ENCODE peak calls at places on chromosomes 6 and 20, in five cellular contexts. Y is ovary, A is tibial artery, D is psoas muscle, H is tibial nerve. U is an unnamed sample.

GRCh38 chr6:19356692-19357091 is 480.5 kb upstream of the ID4 start:
- DNase-seq in Y (no peak), A (no peak), D (no peak), H (no peak), U (no peak)

GRCh38 chr6:99521557-99522286 is 6.5 kb upstream of the USP45 start:
- DNase-seq in Y (peak), A (peak), D (no peak), H (no peak), U (peak)

GRCh38 chr20:38127011-38127621 is 38.0 kb downstream of the TGM2 start:
- DNase-seq in Y (peak), A (peak), D (peak), H (no peak), U (peak)

GRCh38 chr20:7497985-7498384 is 442.3 kb downstream of the HAO1 start:
- DNase-seq in Y (no peak), A (no peak), D (no peak), H (no peak), U (no peak)

GRCh38 chr20:61875221-61875885 is 190.3 kb downstream of the TAF4 start:
- DNase-seq in Y (no peak), A (no peak), D (no peak), H (no peak), U (peak)

GRCh38 chr6:84193140-84193708 is 34.2 kb downstream of the CEP162 start:
- DNase-seq in Y (no peak), A (no peak), D (no peak), H (no peak), U (no peak)

GRCh38 chr20:9270831-9271230 is 201.9 kb downstream of the PLCB4 start:
- DNase-seq in Y (no peak), A (no peak), D (no peak), H (no peak), U (no peak)

GRCh38 chr6:143397229-143398222 is 53.0 kb downstream of the ADAT2 start:
- DNase-seq in Y (peak), A (peak), D (peak), H (peak), U (peak)

GRCh38 chr6:16273266-16273665 is 34.9 kb downstream of the GMPR start:
- DNase-seq in Y (no peak), A (no peak), D (no peak), H (no peak), U (no peak)

GRCh38 chr6:112665114-112665513 is 318.0 kb downstream of the RFPL4B start:
- DNase-seq in Y (no peak), A (no peak), D (no peak), H (no peak), U (no peak)

GRCh38 chr6:36350681-36351091 is 14.0 kb upstream of the BNIP5 start:
- DNase-seq in Y (peak), A (no peak), D (no peak), H (no peak), U (peak)

GRCh38 chr20:5065489-5066383 is 54.0 kb downstream of the PCNA start:
- DNase-seq in Y (peak), A (peak), D (peak), H (no peak), U (peak)

GRCh38 chr20:6295477-6296256 is 172.8 kb upstream of the FERMT1 start:
- DNase-seq in Y (no peak), A (no peak), D (no peak), H (no peak), U (no peak)

GRCh38 chr6:158500016-158500735 is 59.7 kb upstream of the TMEM181 start:
- DNase-seq in Y (no peak), A (no peak), D (no peak), H (no peak), U (no peak)

GRCh38 chr6:146543940-146544661 is 468 bp downstream of the RAB32 start:
- DNase-seq in Y (no peak), A (peak), D (peak), H (peak), U (peak)

GRCh38 chr20:62900692-62901584 is 25.4 kb downstream of the DIDO1 start:
- DNase-seq in Y (no peak), A (no peak), D (no peak), H (no peak), U (peak)

GRCh38 chr6:86937219-86938079 is at the start of gene HTR1E:
- DNase-seq in Y (peak), A (no peak), D (peak), H (no peak), U (peak)

GRCh38 chr6:86934365-86934764 is 3.0 kb upstream of the HTR1E start:
- DNase-seq in Y (no peak), A (no peak), D (no peak), H (no peak), U (no peak)

GRCh38 chr6:86938814-86939213 is 1.5 kb downstream of the HTR1E start:
- DNase-seq in Y (no peak), A (no peak), D (no peak), H (no peak), U (no peak)

DNA sequence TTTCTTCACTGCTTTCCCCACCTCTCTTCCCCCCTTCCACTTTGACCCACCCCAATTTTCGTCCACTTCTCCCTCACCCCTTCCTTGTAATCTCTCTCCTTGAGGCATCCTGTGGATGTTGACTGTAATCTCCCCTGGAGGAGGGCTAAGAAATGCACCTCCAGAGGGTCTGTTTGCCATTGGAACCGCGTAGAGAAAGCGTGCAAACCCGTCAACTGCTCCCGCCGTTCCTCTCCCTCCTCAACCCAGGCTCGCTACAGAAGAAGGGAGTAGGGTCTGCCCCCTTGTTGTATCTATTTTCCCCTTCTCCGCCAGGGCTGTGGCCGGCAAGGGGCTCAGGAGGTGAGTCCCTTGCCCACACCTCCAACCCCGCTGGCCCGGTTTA is 502 bp upstream of the HTR1E start:
- DNase-seq in Y (no peak), A (no peak), D (no peak), H (no peak), U (no peak)
- TF ChIP-seq CTCF in Y (no peak), A (no peak), D (no peak), H (no peak), U (no peak)

DNA sequence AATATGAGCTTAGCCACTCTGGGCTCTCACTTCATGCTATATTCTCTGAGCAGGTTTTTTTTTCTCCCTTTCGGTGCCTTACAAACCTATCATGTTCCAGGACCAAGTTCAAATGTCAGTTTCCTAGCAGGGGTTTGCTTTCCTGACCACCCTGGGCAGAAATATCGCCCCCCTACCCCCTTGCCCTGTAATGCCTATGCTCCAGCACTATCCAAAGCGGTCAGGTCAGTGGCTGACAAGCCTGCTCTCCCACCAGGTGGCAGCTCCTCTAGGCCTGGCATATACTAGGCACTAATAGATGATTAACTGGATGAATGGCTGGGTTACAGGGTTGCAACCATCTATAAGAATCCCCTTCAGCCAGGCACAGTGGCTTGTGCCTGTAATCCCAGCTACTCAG is 25.7 kb upstream of the AAR2 start:
- DNase-seq in Y (no peak), A (no peak), D (no peak), H (no peak), U (no peak)
- TF ChIP-seq CTCF in Y (no peak), A (no peak), D (no peak), H (no peak), U (peak)

DNA sequence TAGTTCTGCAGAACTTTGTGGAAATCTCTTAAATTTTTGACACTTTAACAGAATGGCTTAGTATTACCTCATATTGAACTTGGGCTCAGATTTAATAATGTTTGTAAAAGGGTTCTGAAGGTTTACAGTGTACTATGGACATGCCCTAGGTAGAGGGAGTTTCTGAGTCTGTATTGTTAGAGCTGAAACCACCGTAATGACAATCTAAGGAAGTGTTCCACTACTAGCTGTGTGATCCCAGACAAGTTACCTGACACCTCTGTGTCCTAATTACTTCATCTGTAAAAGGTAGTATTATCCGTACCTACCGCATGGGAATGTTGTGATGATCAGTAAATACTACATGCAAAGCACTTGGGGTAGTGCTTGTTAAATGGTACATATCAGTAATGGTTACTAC is 86.9 kb downstream of the RREB1 start:
- DNase-seq in Y (no peak), A (no peak), D (no peak), H (no peak), U (no peak)
- TF ChIP-seq CTCF in Y (no peak), A (no peak), D (no peak), H (no peak), U (no peak)

DNA sequence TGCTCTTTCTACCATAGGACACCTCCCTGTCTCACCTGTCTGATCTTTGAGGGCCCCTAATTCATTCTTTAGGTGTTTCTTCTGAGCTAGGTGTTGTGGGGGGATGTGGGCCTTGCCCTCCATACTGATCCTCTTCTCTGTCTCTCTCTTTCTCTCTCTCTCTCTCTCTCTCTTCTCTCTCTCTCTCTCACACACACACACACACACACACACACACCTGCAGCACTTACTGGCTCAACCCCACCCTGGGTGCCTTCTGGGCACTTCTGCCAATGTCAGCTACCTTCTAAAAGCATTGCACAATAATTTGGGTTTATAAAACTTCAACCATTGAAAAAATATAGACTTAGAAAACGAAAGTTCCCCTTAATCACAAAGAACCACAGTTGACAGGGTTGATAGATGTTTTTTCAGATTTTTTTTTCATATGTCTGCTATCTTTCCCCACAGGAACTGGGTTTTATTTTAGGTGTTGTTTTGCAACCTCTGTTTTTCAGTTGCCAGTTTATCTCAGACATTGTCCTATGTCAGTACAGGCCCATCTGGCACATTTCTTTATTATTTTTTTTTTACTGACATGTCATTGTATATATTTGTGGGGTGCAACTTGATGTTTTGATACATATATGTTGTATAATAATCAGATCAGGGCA is 28.1 kb downstream of the PKIG start:
- DNase-seq in Y (no peak), A (peak), D (no peak), H (no peak), U (no peak)
- TF ChIP-seq CTCF in Y (no peak), A (no peak), D (no peak), H (no peak), U (no peak)

GRCh38 chr6:148700047-148700712 is 46.6 kb upstream of the UST start:
- DNase-seq in Y (no peak), A (no peak), D (no peak), H (no peak), U (no peak)
- TF ChIP-seq CTCF in Y (no peak), A (no peak), D (peak), H (no peak), U (no peak)

GRCh38 chr6:149861603-149862423 is 2.3 kb downstream of the LRP11 start:
- DNase-seq in Y (no peak), A (no peak), D (no peak), H (no peak), U (no peak)
- TF ChIP-seq CTCF in Y (no peak), A (no peak), D (no peak), H (no peak), U (no peak)

GRCh38 chr20:44251284-44251683 is 4.2 kb downstream of the GDAP1L1 start:
- DNase-seq in Y (no peak), A (no peak), D (no peak), H (no peak), U (no peak)

GRCh38 chr20:44247131-44247571 is at the start of gene GDAP1L1:
- DNase-seq in Y (peak), A (no peak), D (no peak), H (no peak), U (peak)

GRCh38 chr20:44245977-44246376 is 1.1 kb upstream of the GDAP1L1 start:
- DNase-seq in Y (no peak), A (no peak), D (no peak), H (no peak), U (no peak)

GRCh38 chr20:44248420-44248759 is 1.3 kb downstream of the GDAP1L1 start:
- DNase-seq in Y (no peak), A (no peak), D (no peak), H (no peak), U (no peak)

GRCh38 chr20:44247676-44248419 is 740 bp downstream of the GDAP1L1 start:
- DNase-seq in Y (peak), A (no peak), D (no peak), H (no peak), U (peak)
- TF ChIP-seq CTCF in Y (no peak), A (no peak), D (no peak), H (no peak), U (peak)

GRCh38 chr6:109059591-109060021 is 35.0 kb downstream of the SESN1 start:
- DNase-seq in Y (no peak), A (no peak), D (no peak), H (no peak), U (no peak)
- TF ChIP-seq CTCF in Y (no peak), A (peak), D (peak), H (peak), U (no peak)

GRCh38 chr6:20879121-20879520 is 344.9 kb downstream of the CDKAL1 start:
- DNase-seq in Y (no peak), A (no peak), D (no peak), H (no peak), U (no peak)

GRCh38 chr6:20882014-20882413 is 347.8 kb downstream of the CDKAL1 start:
- DNase-seq in Y (no peak), A (no peak), D (no peak), H (no peak), U (no peak)

GRCh38 chr6:20877008-20877937 is 343.0 kb downstream of the CDKAL1 start:
- DNase-seq in Y (no peak), A (peak), D (no peak), H (no peak), U (no peak)

GRCh38 chr6:20881365-20881764 is 347.1 kb downstream of the CDKAL1 start:
- DNase-seq in Y (no peak), A (no peak), D (no peak), H (no peak), U (no peak)

DNA sequence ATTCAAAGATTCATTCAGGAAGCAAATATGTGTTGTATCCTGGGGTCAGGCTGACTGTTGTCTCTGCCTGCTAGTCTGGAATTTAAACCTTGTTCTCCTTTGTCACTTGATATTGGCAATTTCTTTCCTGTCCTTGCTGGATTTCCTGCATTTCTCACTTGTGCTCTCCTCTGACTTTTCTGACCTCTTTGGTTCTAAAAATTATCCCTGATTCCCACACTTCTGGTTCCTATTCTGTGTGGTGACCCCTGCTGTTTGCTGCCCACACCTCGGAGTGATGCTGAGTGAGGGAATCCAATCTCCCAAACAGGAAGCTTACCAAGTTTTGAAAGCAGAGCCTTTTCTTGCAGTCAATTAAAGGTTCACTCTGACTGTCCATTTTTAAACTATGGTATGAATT is 345.3 kb downstream of the CDKAL1 start:
- DNase-seq in Y (no peak), A (no peak), D (no peak), H (no peak), U (no peak)
- TF ChIP-seq CTCF in Y (no peak), A (no peak), D (no peak), H (no peak), U (no peak)